ENCODE peak calls at places on chromosomes 4 and X, in five cellular contexts. T, W, E, V and U are unnamed samples. For H3K4me1 and H3K27me3, the result is how much of the 10 kb centered on the place peaks cover.

GRCh38 chr4:165874799-165875371 is 1.8 kb downstream of the TLL1 start:
- DNase-seq in E (no peak), V (peak), T (no peak), W (no peak), U (no peak)

GRCh38 chr4:180281726-180282125 is 1961.5 kb upstream of the TENM3 start:
- DNase-seq in T (no peak), V (no peak), W (no peak), E (no peak), U (no peak)

GRCh38 chrX:110142096-110142495 is 139.2 kb downstream of the TMEM164 start:
- DNase-seq in V (no peak), W (no peak), T (no peak), E (no peak), U (no peak)

GRCh38 chr4:98369322-98369721 is 108.1 kb downstream of the RAP1GDS1 start:
- DNase-seq in T (no peak), W (no peak), V (no peak), E (no peak), U (no peak)

GRCh38 chr4:66564901-66565648 is 894.8 kb upstream of the EPHA5 start:
- DNase-seq in V (no peak), T (no peak), E (peak), W (no peak), U (no peak)

GRCh38 chr4:56575820-56576429 is 70.3 kb downstream of the ARL9 start:
- DNase-seq in T (no peak), E (peak), V (no peak), W (no peak), U (peak)

GRCh38 chrX:20173856-20174255 is 32.2 kb upstream of the EIF1AX start:
- DNase-seq in E (no peak), T (no peak), V (no peak), W (no peak), U (no peak)

GRCh38 chr4:76547167-76547760 is 112.2 kb downstream of the SHROOM3 start:
- DNase-seq in E (no peak), W (no peak), V (no peak), T (no peak), U (no peak)

GRCh38 chrX:87517571-87518141 is at the start of gene KLHL4:
- DNase-seq in W (peak), V (no peak), T (no peak), E (peak), U (no peak)

GRCh38 chrX:154458954-154459829 is 1.1 kb downstream of the PLXNA3 start:
- DNase-seq in T (no peak), E (no peak), W (no peak), V (no peak), U (no peak)

GRCh38 chrX:40189018-40189417 is 91.3 kb upstream of the BCOR start:
- DNase-seq in E (no peak), T (no peak), W (no peak), V (no peak), U (no peak)

GRCh38 chr4:138110815-138111214 is 131.3 kb downstream of the SLC7A11 start:
- DNase-seq in T (no peak), W (no peak), E (peak), V (no peak), U (no peak)

GRCh38 chr4:1340861-1341260 is 6.1 kb upstream of the UVSSA start:
- DNase-seq in W (no peak), V (no peak), E (no peak), T (no peak), U (no peak)

GRCh38 chr4:110400071-110400470 is 75.9 kb upstream of the ENPEP start:
- DNase-seq in T (no peak), W (no peak), E (no peak), V (no peak), U (no peak)

GRCh38 chr4:110395416-110395815 is 80.5 kb upstream of the ENPEP start:
- DNase-seq in W (no peak), T (no peak), V (no peak), E (no peak), U (no peak)

GRCh38 chr4:110396963-110397362 is 79.0 kb upstream of the ENPEP start:
- DNase-seq in W (no peak), T (no peak), E (no peak), V (no peak), U (no peak)

GRCh38 chr4:110394871-110395270 is 81.1 kb upstream of the ENPEP start:
- DNase-seq in T (no peak), V (no peak), E (no peak), W (no peak), U (no peak)
- H3K4me1 ChIP-seq in T (under half), V (under half), E (under half), W (under half), U (under half)

DNA sequence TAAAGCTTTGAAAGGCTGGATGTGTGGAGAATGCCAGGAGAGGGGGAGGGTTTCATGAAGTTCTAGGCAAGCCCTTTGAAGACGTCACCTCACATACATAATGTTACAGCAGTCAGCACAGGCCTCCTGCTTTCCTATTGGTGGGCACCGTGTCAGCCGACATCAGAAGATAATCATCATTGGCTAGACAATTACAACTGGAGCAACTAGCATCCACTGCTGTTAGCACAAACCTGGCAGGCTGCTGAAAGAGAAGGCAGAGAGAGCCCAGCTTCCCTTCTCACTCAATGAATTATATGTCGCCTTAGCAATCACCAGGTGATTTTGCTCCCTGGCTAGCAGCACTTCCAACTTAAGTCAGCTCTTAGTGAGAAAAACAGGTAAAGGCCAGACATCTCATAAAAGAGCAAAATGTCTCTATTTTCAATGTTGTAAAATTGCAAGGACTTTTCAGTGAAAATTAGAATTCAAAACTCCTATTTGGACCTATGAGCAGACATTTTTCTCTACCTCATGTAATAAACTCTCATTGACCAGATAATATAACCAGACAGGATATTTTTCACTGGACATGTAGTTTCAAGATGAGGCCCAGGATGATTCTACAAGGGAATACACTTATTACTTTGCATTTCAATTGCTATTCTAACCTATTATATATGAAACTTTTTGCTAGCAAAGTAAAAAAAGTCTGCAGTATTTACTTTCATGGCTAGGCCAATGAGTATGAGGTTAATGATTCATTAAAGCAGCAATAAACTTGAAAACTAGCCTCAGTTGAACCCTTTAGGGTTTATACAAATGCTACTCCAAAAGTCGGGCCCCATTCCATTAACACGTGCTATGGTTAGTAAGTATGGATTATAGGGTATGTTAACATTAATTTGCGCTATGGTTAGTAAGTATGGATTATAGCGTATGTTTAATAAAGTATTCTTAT is 4.3 kb downstream of the ELOVL6 start:
- DNase-seq in T (peak), V (peak), W (peak), E (peak), U (peak)
- H3K4me3 ChIP-seq in T (no peak), V (no peak), W (no peak), E (no peak), U (no peak)

GRCh38 chrX:133722756-133723155 is 262.6 kb downstream of the GPC3 start:
- DNase-seq in V (no peak), E (no peak), W (no peak), T (no peak), U (no peak)
- H3K27me3 ChIP-seq in V (under half), E (under half), W (under half), T (under half), U (under half)

GRCh38 chr4:94538229-94538628 is 86.5 kb downstream of the PDLIM5 start:
- DNase-seq in T (no peak), E (no peak), V (no peak), W (no peak), U (no peak)
- H3K4me1 ChIP-seq in T (under half), E (under half), V (half or more), W (under half), U (under half)